ENCODE peak calls at places on chromosome 17, in ten cellular contexts. One of them, this sample, is unnamed.

GRCh38 chr17:44965491-44966234 is 2.4 kb downstream of the C1QL1 start:
- DNase-seq in left cardiac atrium: no peak
- DNase-seq in NCI-H748 treated with DMSO at 0.1 percent for 48 hours: no peak
- DNase-seq in NCI-H460: no peak
- DNase-seq in mucosa of descending colon: no peak
- DNase-seq in heart right ventricle: no peak
- DNase-seq in HFFc6: no peak
- DNase-seq in IMR-90: no peak
- DNase-seq in neural crest cell: no peak
- DNase-seq in DMS153: no peak
- DNase-seq in this sample: no peak

GRCh38 chr17:42311240-42312034 is 23.1 kb downstream of the STAT5A start:
- DNase-seq in NCI-H748 treated with DMSO at 0.1 percent for 48 hours: no peak
- DNase-seq in neural crest cell: no peak
- DNase-seq in heart right ventricle: peak; percentile 82
- DNase-seq in HFFc6: peak; percentile 75
- DNase-seq in DMS153: no peak
- DNase-seq in IMR-90: peak; percentile 94
- DNase-seq in NCI-H460: no peak
- DNase-seq in mucosa of descending colon: peak; percentile 63
- DNase-seq in left cardiac atrium: peak; percentile 90
- DNase-seq in this sample: peak; percentile 59

GRCh38 chr17:19382581-19383444 is 4.2 kb downstream of the MFAP4 start:
- DNase-seq in NCI-H460: no peak
- DNase-seq in NCI-H748 treated with DMSO at 0.1 percent for 48 hours: no peak
- DNase-seq in mucosa of descending colon: no peak
- DNase-seq in IMR-90: no peak
- DNase-seq in HFFc6: no peak
- DNase-seq in heart right ventricle: no peak
- DNase-seq in DMS153: no peak
- DNase-seq in neural crest cell: no peak
- DNase-seq in left cardiac atrium: peak; percentile 19
- DNase-seq in this sample: no peak

GRCh38 chr17:67359960-67360817 is 6.2 kb downstream of the PSMD12 start:
- DNase-seq in NCI-H748 treated with DMSO at 0.1 percent for 48 hours: no peak
- DNase-seq in HFFc6: no peak
- DNase-seq in mucosa of descending colon: no peak
- DNase-seq in neural crest cell: no peak
- DNase-seq in heart right ventricle: no peak
- DNase-seq in DMS153: peak; percentile 6
- DNase-seq in NCI-H460: no peak
- DNase-seq in IMR-90: peak; percentile 45
- DNase-seq in left cardiac atrium: no peak
- DNase-seq in this sample: no peak

GRCh38 chr17:47423406-47424295 is 99.9 kb downstream of the EFCAB13 start:
- DNase-seq in NCI-H460: no peak
- DNase-seq in heart right ventricle: peak; percentile 14
- DNase-seq in NCI-H748 treated with DMSO at 0.1 percent for 48 hours: peak; percentile 9
- DNase-seq in left cardiac atrium: peak; percentile 23
- DNase-seq in neural crest cell: peak; percentile 3
- DNase-seq in IMR-90: no peak
- DNase-seq in HFFc6: no peak
- DNase-seq in DMS153: no peak
- DNase-seq in mucosa of descending colon: peak; percentile 57
- DNase-seq in this sample: peak; percentile 1

GRCh38 chr17:52145496-52145895 is 13.0 kb downstream of the CA10 start:
- DNase-seq in DMS153: no peak
- DNase-seq in NCI-H748 treated with DMSO at 0.1 percent for 48 hours: no peak
- DNase-seq in HFFc6: no peak
- DNase-seq in left cardiac atrium: no peak
- DNase-seq in heart right ventricle: no peak
- DNase-seq in neural crest cell: no peak
- DNase-seq in mucosa of descending colon: no peak
- DNase-seq in IMR-90: no peak
- DNase-seq in NCI-H460: no peak
- DNase-seq in this sample: peak; percentile 69

GRCh38 chr17:78127888-78128615 is 503 bp downstream of the TMC6 start:
- DNase-seq in left cardiac atrium: no peak
- DNase-seq in HFFc6: no peak
- DNase-seq in DMS153: no peak
- DNase-seq in heart right ventricle: peak; percentile 43
- DNase-seq in neural crest cell: no peak
- DNase-seq in mucosa of descending colon: no peak
- DNase-seq in NCI-H748 treated with DMSO at 0.1 percent for 48 hours: no peak
- DNase-seq in IMR-90: no peak
- DNase-seq in NCI-H460: no peak
- DNase-seq in this sample: no peak

GRCh38 chr17:47719411-47720152 is 13.5 kb upstream of the TBX21 start:
- DNase-seq in NCI-H460: no peak
- DNase-seq in IMR-90: peak; percentile 72
- DNase-seq in mucosa of descending colon: no peak
- DNase-seq in left cardiac atrium: no peak
- DNase-seq in HFFc6: peak; percentile 81
- DNase-seq in heart right ventricle: no peak
- DNase-seq in neural crest cell: no peak
- DNase-seq in NCI-H748 treated with DMSO at 0.1 percent for 48 hours: no peak
- DNase-seq in DMS153: no peak
- DNase-seq in this sample: peak; percentile 75

GRCh38 chr17:57553525-57553924 is 191.6 kb downstream of the CCDC182 start:
- DNase-seq in NCI-H748 treated with DMSO at 0.1 percent for 48 hours: no peak
- DNase-seq in neural crest cell: no peak
- DNase-seq in IMR-90: peak; percentile 80
- DNase-seq in mucosa of descending colon: no peak
- DNase-seq in left cardiac atrium: no peak
- DNase-seq in DMS153: no peak
- DNase-seq in NCI-H460: no peak
- DNase-seq in HFFc6: peak; percentile 9
- DNase-seq in heart right ventricle: no peak
- DNase-seq in this sample: peak; percentile 80

GRCh38 chr17:17780941-17781590 is 55.7 kb downstream of the SREBF1 start:
- DNase-seq in NCI-H460: no peak
- DNase-seq in left cardiac atrium: no peak
- DNase-seq in IMR-90: peak; percentile 65
- DNase-seq in neural crest cell: peak; percentile 22
- DNase-seq in mucosa of descending colon: no peak
- DNase-seq in HFFc6: no peak
- DNase-seq in DMS153: no peak
- DNase-seq in NCI-H748 treated with DMSO at 0.1 percent for 48 hours: peak; percentile 16
- DNase-seq in heart right ventricle: no peak
- DNase-seq in this sample: peak; percentile 77

GRCh38 chr17:58371300-58371950 is 19.4 kb upstream of the SUPT4H1 start:
- DNase-seq in NCI-H748 treated with DMSO at 0.1 percent for 48 hours: no peak
- DNase-seq in left cardiac atrium: no peak
- DNase-seq in heart right ventricle: no peak
- DNase-seq in HFFc6: no peak
- DNase-seq in IMR-90: no peak
- DNase-seq in mucosa of descending colon: no peak
- DNase-seq in DMS153: no peak
- DNase-seq in NCI-H460: no peak
- DNase-seq in neural crest cell: no peak
- DNase-seq in this sample: no peak

GRCh38 chr17:4583796-4584124 is 569 bp upstream of the SMTNL2 start:
- DNase-seq in NCI-H748 treated with DMSO at 0.1 percent for 48 hours: peak; percentile 19
- DNase-seq in mucosa of descending colon: no peak
- DNase-seq in neural crest cell: peak; percentile 44
- DNase-seq in heart right ventricle: no peak
- DNase-seq in IMR-90: no peak
- DNase-seq in NCI-H460: peak; percentile 30
- DNase-seq in DMS153: no peak
- DNase-seq in left cardiac atrium: no peak
- DNase-seq in HFFc6: no peak
- DNase-seq in this sample: no peak

GRCh38 chr17:68532826-68533225 is 20.6 kb downstream of the PRKAR1A start:
- DNase-seq in IMR-90: no peak
- DNase-seq in mucosa of descending colon: no peak
- DNase-seq in DMS153: no peak
- DNase-seq in NCI-H460: no peak
- DNase-seq in left cardiac atrium: no peak
- DNase-seq in heart right ventricle: no peak
- DNase-seq in HFFc6: no peak
- DNase-seq in neural crest cell: no peak
- DNase-seq in NCI-H748 treated with DMSO at 0.1 percent for 48 hours: no peak
- DNase-seq in this sample: no peak

GRCh38 chr17:62165378-62165722 is 100.3 kb upstream of the MED13 start:
- DNase-seq in heart right ventricle: no peak
- DNase-seq in HFFc6: no peak
- DNase-seq in NCI-H748 treated with DMSO at 0.1 percent for 48 hours: no peak
- DNase-seq in DMS153: no peak
- DNase-seq in IMR-90: no peak
- DNase-seq in mucosa of descending colon: peak; percentile 44
- DNase-seq in NCI-H460: no peak
- DNase-seq in left cardiac atrium: no peak
- DNase-seq in neural crest cell: no peak
- DNase-seq in this sample: no peak

GRCh38 chr17:8249621-8250020 is 532 bp downstream of the PFAS start:
- DNase-seq in IMR-90: no peak
- DNase-seq in left cardiac atrium: no peak
- DNase-seq in NCI-H748 treated with DMSO at 0.1 percent for 48 hours: no peak
- DNase-seq in mucosa of descending colon: no peak
- DNase-seq in heart right ventricle: no peak
- DNase-seq in neural crest cell: no peak
- DNase-seq in NCI-H460: no peak
- DNase-seq in DMS153: no peak
- DNase-seq in HFFc6: no peak
- DNase-seq in this sample: no peak

GRCh38 chr17:79034931-79035485 is 11.0 kb downstream of the C1QTNF1 start:
- DNase-seq in DMS153: no peak
- DNase-seq in neural crest cell: no peak
- DNase-seq in NCI-H748 treated with DMSO at 0.1 percent for 48 hours: no peak
- DNase-seq in mucosa of descending colon: no peak
- DNase-seq in HFFc6: no peak
- DNase-seq in IMR-90: no peak
- DNase-seq in heart right ventricle: no peak
- DNase-seq in NCI-H460: no peak
- DNase-seq in left cardiac atrium: no peak
- DNase-seq in this sample: no peak

GRCh38 chr17:49494937-49495841 is at the start of gene NGFR:
- DNase-seq in NCI-H460: peak; percentile 28
- DNase-seq in neural crest cell: peak; percentile 42
- DNase-seq in HFFc6: no peak
- DNase-seq in DMS153: no peak
- DNase-seq in IMR-90: peak; percentile 13
- DNase-seq in heart right ventricle: peak; percentile 64
- DNase-seq in left cardiac atrium: peak; percentile 57
- DNase-seq in mucosa of descending colon: peak; percentile 23
- DNase-seq in NCI-H748 treated with DMSO at 0.1 percent for 48 hours: peak; percentile 20
- DNase-seq in this sample: no peak

GRCh38 chr17:64641499-64641898 is 20.6 kb downstream of the SMURF2 start:
- DNase-seq in mucosa of descending colon: peak; percentile 27
- DNase-seq in NCI-H748 treated with DMSO at 0.1 percent for 48 hours: no peak
- DNase-seq in NCI-H460: no peak
- DNase-seq in neural crest cell: no peak
- DNase-seq in left cardiac atrium: no peak
- DNase-seq in HFFc6: peak; percentile 92
- DNase-seq in heart right ventricle: no peak
- DNase-seq in DMS153: no peak
- DNase-seq in IMR-90: peak; percentile 91
- DNase-seq in this sample: peak; percentile 94

GRCh38 chr17:78399693-78400144 is 21.3 kb downstream of the PGS1 start:
- DNase-seq in HFFc6: no peak
- DNase-seq in left cardiac atrium: no peak
- DNase-seq in neural crest cell: no peak
- DNase-seq in NCI-H748 treated with DMSO at 0.1 percent for 48 hours: no peak
- DNase-seq in mucosa of descending colon: no peak
- DNase-seq in DMS153: no peak
- DNase-seq in NCI-H460: no peak
- DNase-seq in IMR-90: no peak
- DNase-seq in heart right ventricle: peak; percentile 0
- DNase-seq in this sample: no peak

GRCh38 chr17:31318298-31319190 is 2.9 kb downstream of the EVI2A start:
- DNase-seq in heart right ventricle: peak; percentile 30
- DNase-seq in IMR-90: peak; percentile 85
- DNase-seq in left cardiac atrium: peak; percentile 53
- DNase-seq in DMS153: no peak
- DNase-seq in neural crest cell: no peak
- DNase-seq in mucosa of descending colon: peak; percentile 45
- DNase-seq in NCI-H460: no peak
- DNase-seq in HFFc6: peak; percentile 7
- DNase-seq in NCI-H748 treated with DMSO at 0.1 percent for 48 hours: no peak
- DNase-seq in this sample: peak; percentile 91

GRCh38 chr17:80106751-80107150 is 5.4 kb downstream of the GAA start:
- DNase-seq in heart right ventricle: no peak
- DNase-seq in DMS153: no peak
- DNase-seq in NCI-H460: no peak
- DNase-seq in NCI-H748 treated with DMSO at 0.1 percent for 48 hours: no peak
- DNase-seq in left cardiac atrium: no peak
- DNase-seq in IMR-90: no peak
- DNase-seq in neural crest cell: no peak
- DNase-seq in mucosa of descending colon: no peak
- DNase-seq in HFFc6: no peak
- DNase-seq in this sample: no peak

GRCh38 chr17:63698381-63698885 is 1.5 kb downstream of the LIMD2 start:
- DNase-seq in NCI-H460: no peak
- DNase-seq in neural crest cell: no peak
- DNase-seq in left cardiac atrium: peak; percentile 32
- DNase-seq in heart right ventricle: no peak
- DNase-seq in IMR-90: no peak
- DNase-seq in NCI-H748 treated with DMSO at 0.1 percent for 48 hours: no peak
- DNase-seq in HFFc6: no peak
- DNase-seq in mucosa of descending colon: no peak
- DNase-seq in DMS153: no peak
- DNase-seq in this sample: no peak

GRCh38 chr17:54009502-54009901 is 186.8 kb downstream of the KIF2B start:
- DNase-seq in IMR-90: no peak
- DNase-seq in mucosa of descending colon: no peak
- DNase-seq in heart right ventricle: no peak
- DNase-seq in DMS153: no peak
- DNase-seq in left cardiac atrium: no peak
- DNase-seq in NCI-H748 treated with DMSO at 0.1 percent for 48 hours: no peak
- DNase-seq in HFFc6: no peak
- DNase-seq in neural crest cell: no peak
- DNase-seq in NCI-H460: no peak
- DNase-seq in this sample: no peak

GRCh38 chr17:68431661-68432071 is 25.6 kb downstream of the WIPI1 start:
- DNase-seq in HFFc6: no peak
- DNase-seq in left cardiac atrium: no peak
- DNase-seq in heart right ventricle: no peak
- DNase-seq in IMR-90: peak; percentile 23
- DNase-seq in mucosa of descending colon: no peak
- DNase-seq in NCI-H460: peak; percentile 58
- DNase-seq in DMS153: no peak
- DNase-seq in NCI-H748 treated with DMSO at 0.1 percent for 48 hours: peak; percentile 2
- DNase-seq in neural crest cell: peak; percentile 25
- DNase-seq in this sample: no peak

GRCh38 chr17:62008294-62008693 is 56.8 kb downstream of the MED13 start:
- DNase-seq in mucosa of descending colon: no peak
- DNase-seq in NCI-H460: no peak
- DNase-seq in IMR-90: no peak
- DNase-seq in DMS153: no peak
- DNase-seq in HFFc6: no peak
- DNase-seq in heart right ventricle: no peak
- DNase-seq in neural crest cell: no peak
- DNase-seq in NCI-H748 treated with DMSO at 0.1 percent for 48 hours: no peak
- DNase-seq in left cardiac atrium: no peak
- DNase-seq in this sample: no peak

GRCh38 chr17:10879110-10879509 is 41.2 kb upstream of the PIRT start:
- DNase-seq in IMR-90: no peak
- DNase-seq in mucosa of descending colon: peak; percentile 44
- DNase-seq in left cardiac atrium: no peak
- DNase-seq in NCI-H460: no peak
- DNase-seq in HFFc6: no peak
- DNase-seq in neural crest cell: peak; percentile 31
- DNase-seq in heart right ventricle: peak; percentile 22
- DNase-seq in DMS153: no peak
- DNase-seq in NCI-H748 treated with DMSO at 0.1 percent for 48 hours: no peak
- DNase-seq in this sample: no peak

GRCh38 chr17:47225436-47225858 is 16.3 kb downstream of the MYL4 start:
- DNase-seq in HFFc6: peak; percentile 72
- DNase-seq in mucosa of descending colon: peak; percentile 75
- DNase-seq in NCI-H460: peak; percentile 23
- DNase-seq in IMR-90: peak; percentile 96
- DNase-seq in neural crest cell: no peak
- DNase-seq in DMS153: no peak
- DNase-seq in left cardiac atrium: peak; percentile 91
- DNase-seq in heart right ventricle: no peak
- DNase-seq in NCI-H748 treated with DMSO at 0.1 percent for 48 hours: no peak
- DNase-seq in this sample: peak; percentile 85

GRCh38 chr17:42325026-42325425 is 36.7 kb downstream of the STAT5A start:
- DNase-seq in NCI-H748 treated with DMSO at 0.1 percent for 48 hours: no peak
- DNase-seq in HFFc6: peak; percentile 96
- DNase-seq in NCI-H460: no peak
- DNase-seq in mucosa of descending colon: no peak
- DNase-seq in heart right ventricle: no peak
- DNase-seq in DMS153: no peak
- DNase-seq in IMR-90: peak; percentile 88
- DNase-seq in neural crest cell: no peak
- DNase-seq in left cardiac atrium: no peak
- DNase-seq in this sample: peak; percentile 92